ENCODE peak calls at places on chromosomes 11 and 22, in nine cellular contexts. W is fibroblast of mammary gland; Q is pancreas; Y is heart left ventricle; T is activated CD8-positive, alpha-beta T cell treated with anti-CD3 and anti-CD28 coated beads for 36 hours; E is GM13977; M is cardiac muscle cell; J is AG10803; Z is stomach. S is an unnamed sample.

GRCh38 chr22:32861330-32861729 is 59.8 kb downstream of the TIMP3 start:
- DNase-seq in W (no peak), Q (no peak), Y (no peak), T (no peak), E (no peak), M (no peak), J (no peak), Z (no peak), S (no peak)

GRCh38 chr11:3375552-3375951 is 3.4 kb downstream of the ZNF195 start:
- DNase-seq in W (peak; percentile 85), Q (no peak), Y (no peak), T (no peak), E (no peak), M (no peak), J (peak; percentile 40), Z (no peak), S (no peak)

GRCh38 chr11:68271023-68271780 is 571 bp downstream of the C11orf24 start:
- DNase-seq in W (peak; percentile 74), Q (peak; percentile 49), Y (peak; percentile 53), T (peak; percentile 80), E (peak; percentile 81), M (peak; percentile 80), J (peak; percentile 85), Z (peak; percentile 61), S (peak; percentile 55)

GRCh38 chr11:120945042-120945441 is 78.9 kb upstream of the TBCEL start:
- DNase-seq in W (no peak), Q (no peak), Y (no peak), T (no peak), E (no peak), M (no peak), J (no peak), Z (no peak), S (no peak)

GRCh38 chr11:1873048-1873812 is 18.5 kb downstream of the PRR33 start:
- DNase-seq in W (peak; percentile 70), Q (no peak), Y (no peak), T (no peak), E (no peak), M (no peak), J (no peak), Z (no peak), S (no peak)

GRCh38 chr22:46149493-46149997 is 781 bp upstream of the PPARA start:
- DNase-seq in W (no peak), Q (peak; percentile 79), Y (peak; percentile 71), T (peak; percentile 38), E (peak; percentile 55), M (peak; percentile 62), J (no peak), Z (peak; percentile 75), S (no peak)

GRCh38 chr11:61472868-61473267 is 35.7 kb upstream of the LRRC10B start:
- DNase-seq in W (peak; percentile 95), Q (no peak), Y (peak; percentile 41), T (no peak), E (no peak), M (no peak), J (peak; percentile 80), Z (no peak), S (no peak)

GRCh38 chr11:9250139-9250582 is 15.0 kb downstream of the DENND5A start:
- DNase-seq in W (no peak), Q (no peak), Y (no peak), T (peak; percentile 64), E (peak; percentile 64), M (no peak), J (no peak), Z (no peak), S (no peak)

GRCh38 chr11:2271077-2271326 is 614 bp upstream of the ASCL2 start:
- DNase-seq in W (no peak), Q (no peak), Y (no peak), T (peak; percentile 48), E (no peak), M (no peak), J (no peak), Z (peak; percentile 42), S (peak; percentile 80)

GRCh38 chr11:102453286-102453797 is 777 bp upstream of the TMEM123 start:
- DNase-seq in W (peak; percentile 11), Q (no peak), Y (no peak), T (peak; percentile 75), E (no peak), M (no peak), J (no peak), Z (no peak), S (no peak)

GRCh38 chr11:9719949-9720646 is 56.2 kb downstream of the SWAP70 start:
- DNase-seq in W (no peak), Q (no peak), Y (no peak), T (no peak), E (no peak), M (no peak), J (no peak), Z (no peak), S (no peak)

GRCh38 chr22:36787594-36787993 is 11.7 kb upstream of the IFT27 start:
- DNase-seq in W (no peak), Q (no peak), Y (no peak), T (no peak), E (no peak), M (no peak), J (no peak), Z (no peak), S (no peak)

GRCh38 chr22:31104869-31105268 is 2.5 kb downstream of the SELENOM start:
- DNase-seq in W (peak; percentile 28), Q (peak; percentile 22), Y (no peak), T (peak; percentile 48), E (no peak), M (no peak), J (no peak), Z (no peak), S (no peak)

GRCh38 chr22:39519681-39520053 is 695 bp upstream of the ATF4 start:
- DNase-seq in W (no peak), Q (peak; percentile 66), Y (peak; percentile 72), T (no peak), E (no peak), M (peak; percentile 74), J (peak; percentile 61), Z (peak; percentile 62), S (no peak)

GRCh38 chr11:109993786-109994185 is 99.4 kb upstream of the ZC3H12C start:
- DNase-seq in W (no peak), Q (no peak), Y (no peak), T (no peak), E (no peak), M (no peak), J (peak; percentile 95), Z (no peak), S (no peak)

GRCh38 chr11:109996060-109996459 is 97.1 kb upstream of the ZC3H12C start:
- DNase-seq in W (no peak), Q (no peak), Y (no peak), T (no peak), E (no peak), M (no peak), J (no peak), Z (no peak), S (no peak)

GRCh38 chr11:109998921-109999320 is 94.3 kb upstream of the ZC3H12C start:
- DNase-seq in W (no peak), Q (no peak), Y (no peak), T (no peak), E (no peak), M (no peak), J (no peak), Z (no peak), S (no peak)

GRCh38 chr11:110000045-110000502 is 93.1 kb upstream of the ZC3H12C start:
- DNase-seq in W (peak; percentile 93), Q (no peak), Y (no peak), T (no peak), E (peak; percentile 72), M (peak; percentile 14), J (peak; percentile 96), Z (no peak), S (peak; percentile 71)

DNA sequence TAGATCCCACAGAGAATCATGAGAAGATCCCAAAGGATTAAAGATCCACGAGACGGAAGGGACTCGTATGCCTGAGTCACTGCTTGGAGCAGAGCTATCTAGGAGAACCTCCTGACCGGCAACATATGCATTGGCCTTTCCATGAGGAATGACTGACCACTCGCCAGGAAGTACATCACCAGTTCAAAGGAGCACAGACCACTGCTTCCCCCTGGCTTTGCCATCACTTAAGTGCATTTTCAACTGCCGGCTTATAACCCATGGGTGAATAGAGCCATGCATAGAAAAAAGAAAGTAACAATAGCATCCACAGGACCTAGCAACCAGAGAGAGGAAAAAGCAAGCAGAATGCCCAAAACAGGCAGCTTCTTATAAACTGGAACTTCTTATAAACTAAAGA is 98.3 kb upstream of the ZC3H12C start:
- DNase-seq in W (peak; percentile 10), Q (no peak), Y (no peak), T (no peak), E (no peak), M (no peak), J (no peak), Z (no peak), S (no peak)
- TF ChIP-seq CTCF in W (no peak), Q (no peak), Y (no peak), T (no peak), E (no peak), M (no peak), J (no peak), Z (no peak), S (no peak)

GRCh38 chr22:18998998-18999397 is 62.9 kb upstream of the PRODH start:
- DNase-seq in W (no peak), Q (no peak), Y (no peak), T (peak; percentile 62), E (no peak), M (peak; percentile 13), J (no peak), Z (no peak), S (no peak)
- TF ChIP-seq CTCF in W (peak; percentile 28), Q (no peak), Y (no peak), T (peak; percentile 44), E (no peak), M (peak; percentile 33), J (no peak), Z (no peak), S (peak; percentile 34)

GRCh38 chr22:41563051-41563711 is 2.4 kb downstream of the CSDC2 start:
- DNase-seq in W (peak; percentile 83), Q (no peak), Y (no peak), T (no peak), E (no peak), M (no peak), J (peak; percentile 68), Z (no peak), S (no peak)

GRCh38 chr22:41565403-41566054 is 4.7 kb downstream of the CSDC2 start:
- DNase-seq in W (peak; percentile 85), Q (no peak), Y (peak; percentile 67), T (peak; percentile 72), E (no peak), M (no peak), J (peak; percentile 70), Z (no peak), S (no peak)

GRCh38 chr22:41562461-41562860 is 1.7 kb downstream of the CSDC2 start:
- DNase-seq in W (no peak), Q (no peak), Y (no peak), T (no peak), E (no peak), M (no peak), J (no peak), Z (no peak), S (no peak)

GRCh38 chr22:41561788-41562187 is 978 bp downstream of the CSDC2 start:
- DNase-seq in W (no peak), Q (peak; percentile 47), Y (no peak), T (no peak), E (no peak), M (no peak), J (no peak), Z (no peak), S (no peak)

GRCh38 chr22:41564563-41564962 is 3.8 kb downstream of the CSDC2 start:
- DNase-seq in W (peak; percentile 62), Q (no peak), Y (no peak), T (no peak), E (no peak), M (no peak), J (no peak), Z (no peak), S (no peak)
- TF ChIP-seq CTCF in W (no peak), Q (no peak), Y (no peak), T (no peak), E (no peak), M (no peak), J (no peak), Z (no peak), S (no peak)

GRCh38 chr11:110463153-110463552 is 33.4 kb downstream of the FDX1 start:
- DNase-seq in W (peak; percentile 64), Q (no peak), Y (peak; percentile 24), T (peak; percentile 56), E (no peak), M (peak; percentile 65), J (peak; percentile 35), Z (peak; percentile 49), S (no peak)
- TF ChIP-seq CTCF in W (peak; percentile 57), Q (no peak), Y (peak; percentile 50), T (peak; percentile 54), E (peak; percentile 46), M (peak; percentile 75), J (peak; percentile 59), Z (no peak), S (peak; percentile 50)

S was measured in CD14-positive monocyte.